ENCODE peak calls at places on chromosomes 3 and 15, in four cellular contexts. W, N, E and Z are unnamed samples.

GRCh38 chr3:148075829-148076716 is 621.6 kb upstream of the AGTR1 start:
- DNase-seq in W (peak; percentile 40), N (peak; percentile 80), E (peak; percentile 57), Z (peak; percentile 10)

GRCh38 chr15:67049351-67050044 is 15.9 kb upstream of the SMAD3 start:
- DNase-seq in W (no peak), N (no peak), E (peak; percentile 95), Z (no peak)

GRCh38 chr3:127820871-127821853 is 1.2 kb downstream of the MGLL start:
- DNase-seq in W (no peak), N (no peak), E (no peak), Z (no peak)

GRCh38 chr15:39096608-39097007 is 484.3 kb upstream of the THBS1 start:
- DNase-seq in W (no peak), N (no peak), E (peak; percentile 54), Z (no peak)

GRCh38 chr3:188217681-188218080 is 63.7 kb downstream of the LPP start:
- DNase-seq in W (no peak), N (no peak), E (no peak), Z (no peak)

GRCh38 chr15:96273317-96274086 is 57.0 kb upstream of the NR2F2 start:
- DNase-seq in W (peak; percentile 26), N (no peak), E (peak; percentile 100), Z (no peak)

GRCh38 chr15:29849716-29850115 is 27.4 kb upstream of the TJP1 start:
- DNase-seq in W (no peak), N (no peak), E (no peak), Z (no peak)

GRCh38 chr3:72380193-72380592 is 468.1 kb downstream of the SHQ1 start:
- DNase-seq in W (no peak), N (peak; percentile 73), E (peak; percentile 45), Z (no peak)

GRCh38 chr3:44055951-44056350 is 185.7 kb upstream of the TOPAZ1 start:
- DNase-seq in W (no peak), N (no peak), E (peak; percentile 13), Z (no peak)

GRCh38 chr15:75597667-75598341 is 18.7 kb upstream of the PTPN9 start:
- DNase-seq in W (peak; percentile 40), N (no peak), E (peak; percentile 22), Z (peak; percentile 35)

GRCh38 chr3:172581757-172582166 is 58.5 kb upstream of the TNFSF10 start:
- DNase-seq in W (no peak), N (no peak), E (no peak), Z (no peak)

GRCh38 chr3:69085543-69086132 is 901 bp downstream of the ARL6IP5 start:
- DNase-seq in W (no peak), N (peak; percentile 73), E (no peak), Z (no peak)

GRCh38 chr3:186854954-186855353 is 12.4 kb downstream of the ADIPOQ start:
- DNase-seq in W (no peak), N (no peak), E (no peak), Z (no peak)

GRCh38 chr3:194537732-194538247 is 51.0 kb upstream of the ATP13A3 start:
- DNase-seq in W (no peak), N (no peak), E (peak; percentile 39), Z (no peak)

GRCh38 chr3:143970773-143971366 is 753 bp upstream of the DIPK2A start:
- DNase-seq in W (peak; percentile 48), N (peak; percentile 72), E (peak; percentile 22), Z (peak; percentile 37)

GRCh38 chr3:55329849-55330248 is 157.3 kb downstream of the WNT5A start:
- DNase-seq in W (no peak), N (no peak), E (peak; percentile 95), Z (no peak)

GRCh38 chr15:45395956-45396355 is 17.6 kb upstream of the GATM start:
- DNase-seq in W (no peak), N (no peak), E (no peak), Z (no peak)

GRCh38 chr3:23712656-23713559 is 92.8 kb upstream of the UBE2E1 start:
- DNase-seq in W (no peak), N (no peak), E (peak; percentile 79), Z (no peak)

GRCh38 chr15:57158589-57158988 is 217.7 kb upstream of the CGNL1 start:
- DNase-seq in W (no peak), N (peak; percentile 36), E (peak; percentile 43), Z (no peak)

GRCh38 chr3:58835075-58835474 is 168.5 kb upstream of the FAM3D start:
- DNase-seq in W (no peak), N (no peak), E (peak; percentile 25), Z (no peak)

GRCh38 chr15:100680726-100681125 is 78.3 kb downstream of the ASB7 start:
- DNase-seq in W (no peak), N (no peak), E (no peak), Z (no peak)